ENCODE peak calls at places on chromosomes 16 and 17, in eight cellular contexts. One of them, this sample, is unnamed. For H3K4me1, the result is how much of the 10 kb centered on the place peaks cover.

GRCh38 chr16:11301645-11302513 is 20.7 kb upstream of the PRM1 start:
- DNase-seq in body of pancreas: no peak
- DNase-seq in uterus: no peak
- DNase-seq in suprapubic skin: no peak
- DNase-seq in A549: no peak
- DNase-seq in heart left ventricle: no peak
- DNase-seq in esophagus squamous epithelium: no peak
- DNase-seq in prostate gland: no peak
- DNase-seq in this sample: no peak

GRCh38 chr16:89922477-89922883 is 662 bp upstream of the TUBB3 start:
- DNase-seq in prostate gland: no peak
- DNase-seq in esophagus squamous epithelium: peak
- DNase-seq in A549: peak
- DNase-seq in body of pancreas: peak
- DNase-seq in uterus: peak
- DNase-seq in suprapubic skin: no peak
- DNase-seq in heart left ventricle: peak
- DNase-seq in this sample: peak

GRCh38 chr17:73986641-73987177 is 216.8 kb upstream of the RPL38 start:
- DNase-seq in body of pancreas: no peak
- DNase-seq in A549: no peak
- DNase-seq in uterus: no peak
- DNase-seq in heart left ventricle: no peak
- DNase-seq in esophagus squamous epithelium: no peak
- DNase-seq in suprapubic skin: no peak
- DNase-seq in prostate gland: no peak
- DNase-seq in this sample: no peak

GRCh38 chr17:35299108-35299507 is 56.2 kb downstream of the SLFN5 start:
- DNase-seq in heart left ventricle: no peak
- DNase-seq in esophagus squamous epithelium: no peak
- DNase-seq in uterus: no peak
- DNase-seq in prostate gland: peak
- DNase-seq in suprapubic skin: no peak
- DNase-seq in A549: no peak
- DNase-seq in body of pancreas: peak
- DNase-seq in this sample: peak

GRCh38 chr17:50354198-50354597 is 8.3 kb downstream of the XYLT2 start:
- DNase-seq in suprapubic skin: peak
- DNase-seq in uterus: no peak
- DNase-seq in esophagus squamous epithelium: no peak
- DNase-seq in prostate gland: no peak
- DNase-seq in body of pancreas: no peak
- DNase-seq in A549: no peak
- DNase-seq in heart left ventricle: no peak
- DNase-seq in this sample: no peak

GRCh38 chr16:82562183-82562677 is 64.5 kb upstream of the CDH13 start:
- DNase-seq in heart left ventricle: no peak
- DNase-seq in prostate gland: no peak
- DNase-seq in esophagus squamous epithelium: no peak
- DNase-seq in body of pancreas: no peak
- DNase-seq in A549: no peak
- DNase-seq in uterus: no peak
- DNase-seq in suprapubic skin: no peak
- DNase-seq in this sample: no peak

GRCh38 chr16:48607056-48607825 is 2.7 kb downstream of the N4BP1 start:
- DNase-seq in esophagus squamous epithelium: no peak
- DNase-seq in uterus: no peak
- DNase-seq in body of pancreas: no peak
- DNase-seq in A549: no peak
- DNase-seq in suprapubic skin: no peak
- DNase-seq in heart left ventricle: no peak
- DNase-seq in prostate gland: peak
- DNase-seq in this sample: no peak

GRCh38 chr16:1333149-1333812 is at the start of gene BAIAP3:
- DNase-seq in prostate gland: peak
- DNase-seq in body of pancreas: peak
- DNase-seq in esophagus squamous epithelium: no peak
- DNase-seq in suprapubic skin: no peak
- DNase-seq in A549: peak
- DNase-seq in heart left ventricle: peak
- DNase-seq in uterus: no peak
- DNase-seq in this sample: peak

GRCh38 chr16:27449434-27450188 is 47.6 kb downstream of the IL21R start:
- DNase-seq in heart left ventricle: no peak
- DNase-seq in body of pancreas: no peak
- DNase-seq in A549: no peak
- DNase-seq in prostate gland: no peak
- DNase-seq in uterus: no peak
- DNase-seq in suprapubic skin: no peak
- DNase-seq in esophagus squamous epithelium: no peak
- DNase-seq in this sample: peak

DNA sequence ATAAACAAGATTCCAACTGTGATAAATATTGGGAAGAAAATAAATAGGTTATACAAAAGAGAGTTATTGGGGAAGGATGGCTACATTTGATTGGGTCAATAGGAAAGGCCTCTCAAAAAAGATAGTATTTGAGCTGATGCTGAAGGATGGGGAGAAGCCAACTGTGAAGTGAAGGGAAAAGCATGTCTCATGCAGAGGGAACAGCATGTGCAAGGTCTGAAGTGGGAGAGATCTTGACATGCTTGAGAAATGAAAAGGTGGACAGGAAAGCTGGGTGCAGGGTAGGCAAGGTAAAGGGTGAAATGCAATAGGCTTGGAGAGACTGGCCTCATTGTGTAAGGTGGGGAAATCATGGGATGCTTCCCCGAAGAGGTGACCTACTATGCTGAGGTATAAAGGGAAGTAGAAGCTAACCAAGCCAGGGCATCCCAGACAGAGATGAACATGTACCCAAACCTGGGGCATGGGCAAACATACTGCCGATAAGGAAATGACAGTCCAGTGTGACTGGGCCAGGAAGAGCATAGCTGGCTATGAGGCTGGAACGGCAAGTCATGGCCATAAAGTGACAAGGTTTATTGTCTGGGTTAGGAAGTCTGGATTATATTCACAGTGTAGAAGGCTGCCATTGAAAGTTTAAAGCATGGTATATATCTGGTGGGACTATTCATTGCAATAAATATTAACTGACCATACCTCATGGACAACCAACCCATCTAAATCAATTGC is 91.2 kb downstream of the TOX3 start:
- DNase-seq in heart left ventricle: no peak
- DNase-seq in prostate gland: no peak
- DNase-seq in suprapubic skin: no peak
- DNase-seq in A549: no peak
- DNase-seq in esophagus squamous epithelium: no peak
- DNase-seq in body of pancreas: no peak
- DNase-seq in uterus: no peak
- DNase-seq in this sample: no peak
- H3K4me1 ChIP-seq in heart left ventricle: under half
- H3K4me1 ChIP-seq in prostate gland: under half
- H3K4me1 ChIP-seq in suprapubic skin: under half
- H3K4me1 ChIP-seq in A549: under half
- H3K4me1 ChIP-seq in esophagus squamous epithelium: under half
- H3K4me1 ChIP-seq in body of pancreas: under half
- H3K4me1 ChIP-seq in uterus: under half
- H3K4me1 ChIP-seq in this sample: under half

DNA sequence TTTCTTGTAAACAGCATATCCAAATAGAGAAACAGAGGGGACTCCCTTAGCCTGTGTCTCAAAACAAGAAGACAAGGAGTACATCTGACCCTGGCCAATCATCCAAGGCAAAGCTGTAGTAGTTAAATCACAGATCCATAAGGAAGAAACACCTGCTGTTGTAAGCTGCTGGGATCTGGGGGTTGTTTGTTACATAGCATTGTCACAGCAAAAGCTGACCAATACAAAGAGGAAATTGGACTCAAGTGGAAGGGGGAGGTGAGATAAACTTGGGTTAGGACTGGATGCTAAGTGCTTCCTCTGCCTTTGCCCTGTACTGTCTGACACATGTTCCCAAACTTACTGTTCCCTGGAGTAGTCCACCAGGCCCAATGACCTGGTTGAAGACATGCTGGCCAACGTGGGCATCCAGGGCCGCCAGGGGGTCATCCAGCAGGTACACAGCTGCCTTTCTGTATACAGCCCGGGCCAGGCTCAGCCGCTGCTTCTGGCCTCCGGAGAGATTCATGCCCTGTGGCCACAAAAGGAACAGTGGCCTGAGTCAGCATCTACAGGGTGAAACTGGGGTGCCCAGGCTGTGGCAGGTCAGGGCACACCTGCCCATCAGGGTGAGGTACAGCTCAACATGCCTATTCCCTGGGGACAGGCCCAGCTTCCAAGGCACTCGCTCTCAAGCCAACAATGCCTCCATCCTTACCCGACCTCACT is 44.7 kb downstream of the ABCC6 start:
- DNase-seq in esophagus squamous epithelium: no peak
- DNase-seq in body of pancreas: no peak
- DNase-seq in suprapubic skin: no peak
- DNase-seq in A549: no peak
- DNase-seq in heart left ventricle: no peak
- DNase-seq in uterus: no peak
- DNase-seq in prostate gland: no peak
- DNase-seq in this sample: no peak
- TF ChIP-seq POLR2A in esophagus squamous epithelium: no peak
- TF ChIP-seq POLR2A in body of pancreas: no peak
- TF ChIP-seq POLR2A in suprapubic skin: no peak
- TF ChIP-seq POLR2A in A549: no peak
- TF ChIP-seq POLR2A in heart left ventricle: no peak
- TF ChIP-seq POLR2A in uterus: no peak
- TF ChIP-seq POLR2A in prostate gland: no peak
- TF ChIP-seq POLR2A in this sample: no peak

GRCh38 chr17:2707721-2708584 is 3.6 kb downstream of the CLUH start:
- DNase-seq in suprapubic skin: no peak
- DNase-seq in A549: peak
- DNase-seq in heart left ventricle: peak
- DNase-seq in body of pancreas: peak
- DNase-seq in prostate gland: no peak
- DNase-seq in uterus: peak
- DNase-seq in esophagus squamous epithelium: no peak
- DNase-seq in this sample: peak
- H3K4me1 ChIP-seq in suprapubic skin: half or more
- H3K4me1 ChIP-seq in A549: half or more
- H3K4me1 ChIP-seq in heart left ventricle: half or more
- H3K4me1 ChIP-seq in body of pancreas: half or more
- H3K4me1 ChIP-seq in prostate gland: under half
- H3K4me1 ChIP-seq in uterus: under half
- H3K4me1 ChIP-seq in esophagus squamous epithelium: under half
- H3K4me1 ChIP-seq in this sample: under half

GRCh38 chr17:78735832-78736525 is 46.1 kb downstream of the CYTH1 start:
- DNase-seq in esophagus squamous epithelium: no peak
- DNase-seq in A549: no peak
- DNase-seq in prostate gland: peak
- DNase-seq in body of pancreas: peak
- DNase-seq in heart left ventricle: no peak
- DNase-seq in suprapubic skin: no peak
- DNase-seq in uterus: no peak
- DNase-seq in this sample: no peak
- TF ChIP-seq POLR2A in esophagus squamous epithelium: peak
- TF ChIP-seq POLR2A in A549: no peak
- TF ChIP-seq POLR2A in prostate gland: peak
- TF ChIP-seq POLR2A in body of pancreas: peak
- TF ChIP-seq POLR2A in heart left ventricle: no peak
- TF ChIP-seq POLR2A in suprapubic skin: no peak
- TF ChIP-seq POLR2A in uterus: no peak
- TF ChIP-seq POLR2A in this sample: no peak

DNA sequence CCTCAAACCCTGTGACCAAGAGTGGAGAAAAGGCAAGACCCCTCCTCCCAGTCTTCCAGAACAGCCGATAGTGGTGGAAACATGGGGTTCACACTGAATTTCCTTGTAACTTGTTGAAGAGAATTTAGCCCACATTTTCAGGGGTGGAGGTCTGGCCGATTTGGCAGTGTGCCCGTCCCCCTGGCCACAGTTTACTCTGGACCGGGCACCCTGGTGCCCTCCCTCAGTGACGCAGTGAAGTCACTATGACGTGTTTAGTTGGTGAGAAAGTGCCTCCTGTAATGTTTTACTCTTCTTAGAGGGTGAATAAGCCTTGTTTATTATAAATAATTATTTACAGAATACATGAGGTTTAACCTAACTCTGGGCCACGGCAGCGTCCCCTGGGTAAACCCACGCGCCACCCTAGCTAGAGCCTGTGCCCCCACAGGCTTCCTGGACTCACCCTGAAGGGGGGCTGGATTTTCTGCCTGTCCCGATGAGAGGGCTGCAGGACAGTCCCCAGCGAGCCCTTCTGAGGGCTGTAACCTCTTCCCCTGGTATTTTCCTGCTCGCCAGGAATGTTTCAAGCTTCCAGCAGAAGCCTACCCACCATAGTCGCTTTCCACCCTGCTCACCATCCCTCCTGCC is 316.9 kb downstream of the SEC14L1 start:
- DNase-seq in prostate gland: no peak
- DNase-seq in uterus: no peak
- DNase-seq in heart left ventricle: no peak
- DNase-seq in body of pancreas: no peak
- DNase-seq in esophagus squamous epithelium: no peak
- DNase-seq in A549: no peak
- DNase-seq in suprapubic skin: no peak
- DNase-seq in this sample: no peak
- H3K4me1 ChIP-seq in prostate gland: under half
- H3K4me1 ChIP-seq in uterus: under half
- H3K4me1 ChIP-seq in heart left ventricle: half or more
- H3K4me1 ChIP-seq in body of pancreas: half or more
- H3K4me1 ChIP-seq in esophagus squamous epithelium: under half
- H3K4me1 ChIP-seq in A549: under half
- H3K4me1 ChIP-seq in suprapubic skin: half or more
- H3K4me1 ChIP-seq in this sample: half or more

GRCh38 chr17:81859906-81860755 is at the start of gene P4HB:
- DNase-seq in A549: no peak
- DNase-seq in suprapubic skin: no peak
- DNase-seq in heart left ventricle: no peak
- DNase-seq in uterus: peak
- DNase-seq in prostate gland: no peak
- DNase-seq in esophagus squamous epithelium: no peak
- DNase-seq in body of pancreas: no peak
- DNase-seq in this sample: peak
- TF ChIP-seq POLR2A in A549: peak
- TF ChIP-seq POLR2A in suprapubic skin: peak
- TF ChIP-seq POLR2A in heart left ventricle: peak
- TF ChIP-seq POLR2A in uterus: peak
- TF ChIP-seq POLR2A in prostate gland: peak
- TF ChIP-seq POLR2A in esophagus squamous epithelium: no peak
- TF ChIP-seq POLR2A in body of pancreas: peak
- TF ChIP-seq POLR2A in this sample: peak

GRCh38 chr17:78718575-78719209 is 63.4 kb downstream of the CYTH1 start:
- DNase-seq in heart left ventricle: no peak
- DNase-seq in A549: no peak
- DNase-seq in suprapubic skin: no peak
- DNase-seq in esophagus squamous epithelium: no peak
- DNase-seq in body of pancreas: no peak
- DNase-seq in prostate gland: no peak
- DNase-seq in uterus: no peak
- DNase-seq in this sample: no peak
- H3K4me1 ChIP-seq in heart left ventricle: half or more
- H3K4me1 ChIP-seq in A549: half or more
- H3K4me1 ChIP-seq in suprapubic skin: half or more
- H3K4me1 ChIP-seq in esophagus squamous epithelium: half or more
- H3K4me1 ChIP-seq in body of pancreas: under half
- H3K4me1 ChIP-seq in prostate gland: under half
- H3K4me1 ChIP-seq in uterus: under half
- H3K4me1 ChIP-seq in this sample: half or more

This sample was measured in upper lobe of left lung.